ENCODE peak calls at places on chromosome 1, in ten cellular contexts. K, C, R, L, Q, T, Y, V, M and G are unnamed samples.
A peak's percentile ranks its signal among the peaks of the same experiment; 100 is the strongest.

GRCh38 chr1:59427784-59428183 is 130.9 kb downstream of the FGGY start:
- DNase-seq in C (no peak), R (no peak), Y (no peak), K (no peak), Q (no peak), L (no peak), T (no peak), M (no peak), V (no peak), G (no peak)

GRCh38 chr1:156279837-156280236 is 2.8 kb downstream of the SMG5 start:
- DNase-seq in L (no peak), V (no peak), C (no peak), K (no peak), Y (no peak), Q (no peak), T (no peak), M (no peak), R (no peak), G (no peak)

GRCh38 chr1:35656148-35656862 is 15.0 kb upstream of the PSMB2 start:
- DNase-seq in C (no peak), Q (no peak), V (no peak), M (no peak), R (no peak), L (no peak), T (no peak), K (no peak), Y (no peak), G (no peak)

GRCh38 chr1:196733091-196733970 is 41.3 kb upstream of the CFHR3 start:
- DNase-seq in T (no peak), R (no peak), L (no peak), Y (no peak), K (no peak), C (no peak), Q (no peak), M (no peak), V (no peak), G (no peak)

GRCh38 chr1:183073320-183073719 is 50.1 kb downstream of the LAMC1 start:
- DNase-seq in L (no peak), T (no peak), K (no peak), Y (no peak), C (no peak), V (no peak), R (no peak), M (no peak), Q (no peak), G (no peak)

GRCh38 chr1:39926820-39927219 is 25.1 kb upstream of the MYCL start:
- DNase-seq in T (no peak), Q (no peak), K (no peak), M (no peak), C (no peak), R (no peak), Y (no peak), L (no peak), V (no peak), G (no peak)

GRCh38 chr1:44377925-44378784 is 23.1 kb upstream of the ERI3 start:
- DNase-seq in Q (peak; percentile 95), R (peak; percentile 15), M (peak; percentile 74), C (peak; percentile 43), V (peak; percentile 61), L (no peak), T (peak; percentile 24), Y (peak; percentile 75), K (no peak), G (no peak)

GRCh38 chr1:56255516-56256181 is 323.7 kb downstream of the PLPP3 start:
- DNase-seq in C (no peak), L (peak; percentile 93), Y (peak; percentile 96), R (peak; percentile 66), V (no peak), Q (no peak), K (no peak), M (no peak), T (no peak), G (peak; percentile 72)

GRCh38 chr1:26302733-26303405 is 3.6 kb downstream of the UBXN11 start:
- DNase-seq in C (no peak), T (no peak), V (peak; percentile 70), Q (peak; percentile 28), M (no peak), R (no peak), L (peak; percentile 70), K (no peak), Y (peak; percentile 79), G (no peak)

DNA sequence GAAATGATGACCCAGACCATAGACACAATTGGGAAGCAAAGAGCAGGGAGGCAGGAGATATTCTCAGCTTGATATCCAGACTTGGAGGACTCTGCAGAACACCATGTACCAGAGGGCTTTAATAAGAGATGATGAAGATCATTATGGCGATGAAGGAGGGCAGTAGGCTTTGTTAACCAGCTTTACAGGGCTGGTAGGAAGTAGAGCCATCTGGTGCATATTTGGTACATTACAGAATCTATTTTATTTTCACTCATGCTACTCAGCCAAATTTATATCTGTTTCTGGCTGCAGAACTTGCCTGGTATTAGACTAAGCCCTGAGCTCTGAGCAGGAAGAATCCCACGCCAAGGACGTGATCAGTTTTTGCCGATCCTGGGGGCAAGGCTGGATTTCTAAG is 61.8 kb upstream of the SYT6 start:
- DNase-seq in C (no peak), Y (peak; percentile 8), V (no peak), L (no peak), R (no peak), M (no peak), Q (no peak), K (no peak), T (no peak), G (no peak)
- TF ChIP-seq CTCF in C (peak; percentile 12), Y (no peak), V (peak; percentile 29), L (no peak), R (no peak), M (peak; percentile 22), Q (no peak), K (peak; percentile 11), T (no peak), G (no peak)

GRCh38 chr1:19074361-19074901 is 118.0 kb upstream of the IFFO2 start:
- DNase-seq in L (no peak), Q (no peak), Y (no peak), M (no peak), V (no peak), T (no peak), K (no peak), C (no peak), R (no peak), G (no peak)

GRCh38 chr1:19070891-19071621 is 114.6 kb upstream of the IFFO2 start:
- DNase-seq in R (no peak), V (no peak), C (no peak), M (no peak), L (no peak), Y (no peak), T (no peak), K (no peak), Q (peak; percentile 28), G (no peak)

GRCh38 chr1:19071674-19072281 is 115.3 kb upstream of the IFFO2 start:
- DNase-seq in Y (no peak), T (peak; percentile 75), C (no peak), M (no peak), K (no peak), V (no peak), R (no peak), L (no peak), Q (peak; percentile 17), G (no peak)

GRCh38 chr1:19073311-19074186 is 117.1 kb upstream of the IFFO2 start:
- DNase-seq in L (peak; percentile 77), R (peak; percentile 41), C (no peak), T (peak; percentile 89), M (no peak), V (no peak), Q (no peak), Y (no peak), K (no peak), G (no peak)

DNA sequence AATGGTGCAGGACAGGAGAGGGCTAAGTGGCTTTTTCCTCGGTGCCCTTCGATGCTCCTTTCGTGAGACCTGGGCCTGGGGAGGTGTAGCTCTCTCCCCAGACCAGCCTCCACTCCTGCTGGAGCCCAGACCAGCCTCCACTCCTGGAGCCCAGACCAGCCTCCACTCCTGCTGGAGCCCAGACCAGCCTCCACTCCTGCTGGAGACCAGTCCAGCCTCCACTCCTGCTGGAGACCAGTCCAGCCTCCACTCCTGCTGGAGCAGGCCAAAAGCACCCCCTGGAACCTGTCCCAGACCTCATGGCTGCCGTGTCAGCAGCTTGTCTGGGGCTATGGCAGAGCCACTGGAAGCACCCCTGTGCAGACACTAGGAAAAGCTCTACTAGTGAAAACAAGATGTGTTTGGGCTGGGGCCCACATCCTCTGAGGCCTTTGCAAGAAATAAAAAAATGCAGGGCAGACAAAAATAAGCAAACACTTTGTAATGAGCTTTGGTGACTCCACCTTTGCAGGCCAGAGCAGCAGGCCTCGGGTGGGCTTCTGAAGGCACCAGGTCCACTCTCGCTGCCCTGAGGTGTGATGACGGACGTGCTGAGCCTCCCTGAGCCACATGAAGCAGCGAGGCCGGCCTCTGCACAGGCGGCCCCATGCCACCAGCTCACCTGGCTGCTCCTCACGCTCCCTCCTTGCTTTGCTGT is 116.0 kb upstream of the IFFO2 start:
- DNase-seq in M (no peak), L (peak; percentile 42), C (no peak), R (no peak), K (no peak), Y (no peak), Q (no peak), T (no peak), V (no peak), G (no peak)
- H3K4me1 ChIP-seq in M (peaks cover 16% of the 10 kb centered on the region), L (peaks cover 24% of the 10 kb centered on the region), C (no peaks in the 10 kb centered on the region), R (peaks cover 38% of the 10 kb centered on the region), K (peaks cover 28% of the 10 kb centered on the region), Y (no peaks in the 10 kb centered on the region), Q (no peaks in the 10 kb centered on the region), T (peaks cover 59% of the 10 kb centered on the region), V (peaks cover 3% of the 10 kb centered on the region), G (peaks cover 30% of the 10 kb centered on the region)

GRCh38 chr1:11498956-11499824 is 20.2 kb downstream of the DISP3 start:
- DNase-seq in R (no peak), M (no peak), L (no peak), T (no peak), Y (no peak), C (no peak), Q (peak; percentile 71), K (no peak), V (no peak), G (no peak)
- TF ChIP-seq CTCF in R (no peak), M (no peak), L (no peak), T (no peak), Y (no peak), C (no peak), Q (no peak), K (no peak), V (no peak), G (no peak)

GRCh38 chr1:24318988-24319863 is at the start of gene GRHL3:
- DNase-seq in T (peak; percentile 73), V (peak; percentile 72), Q (peak; percentile 95), R (no peak), Y (no peak), C (no peak), K (peak; percentile 89), M (no peak), L (no peak), G (peak; percentile 67)

GRCh38 chr1:24316659-24317058 is 2.5 kb upstream of the GRHL3 start:
- DNase-seq in L (no peak), T (no peak), C (no peak), Y (no peak), K (no peak), V (no peak), M (no peak), Q (no peak), R (no peak), G (no peak)

GRCh38 chr1:24317081-24317480 is 2.1 kb upstream of the GRHL3 start:
- DNase-seq in C (no peak), Q (no peak), R (no peak), T (peak; percentile 72), M (no peak), L (no peak), K (peak; percentile 97), Y (no peak), V (peak; percentile 61), G (no peak)

GRCh38 chr1:24319962-24320361 is 805 bp downstream of the GRHL3 start:
- DNase-seq in V (no peak), L (no peak), C (no peak), Q (no peak), K (no peak), Y (no peak), R (no peak), T (no peak), M (no peak), G (no peak)

GRCh38 chr1:24318238-24318987 is 744 bp upstream of the GRHL3 start:
- DNase-seq in Q (no peak), V (no peak), L (no peak), Y (peak; percentile 57), M (no peak), T (no peak), C (peak; percentile 46), K (no peak), R (no peak), G (no peak)
- H3K4me1 ChIP-seq in Q (peaks cover 30% of the 10 kb centered on the region), V (peaks cover 57% of the 10 kb centered on the region), L (peaks cover 7% of the 10 kb centered on the region), Y (peaks cover 14% of the 10 kb centered on the region), M (peaks cover 15% of the 10 kb centered on the region), T (peaks cover 5% of the 10 kb centered on the region), C (no peaks in the 10 kb centered on the region), K (peaks cover 65% of the 10 kb centered on the region), R (peaks cover 26% of the 10 kb centered on the region), G (peaks cover 14% of the 10 kb centered on the region)